ENCODE peak calls at places on chromosomes 2 and 18, in seven cellular contexts. L is left ventricle myocardium superior; O is stimulated activated CD4-positive, alpha-beta T cell treated with anti-CD3 and anti-CD28 coated beads, Interleukin-4, amount 100 ng/mL, for 1 hour; I is hippocampal formation; M is stimulated activated CD8-positive, alpha-beta memory T cell treated with anti-CD3 and anti-CD28 coated beads, Interleukin-4, amount 100 ng/mL, for 1 hour; G is activated gamma-delta T cell; T is iPS DF 19.7. Z is an unnamed sample.

GRCh38 chr2:238403632-238404405 is 22.9 kb upstream of the ASB1 start:
- DNase-seq in M (no peak), T (no peak), I (no peak), O (no peak), G (no peak), L (no peak), Z (no peak)

GRCh38 chr18:55500316-55501086 is 87.5 kb downstream of the TCF4 start:
- DNase-seq in L (no peak), O (no peak), I (no peak), T (no peak), M (no peak), G (no peak), Z (no peak)

GRCh38 chr2:118089015-118089800 is 937 bp downstream of the INSIG2 start:
- DNase-seq in T (no peak), I (no peak), L (no peak), O (peak; percentile 5), M (no peak), G (no peak), Z (peak; percentile 22)

GRCh38 chr18:3966246-3966984 is 488.7 kb downstream of the DLGAP1 start:
- DNase-seq in T (no peak), M (no peak), G (no peak), O (no peak), L (no peak), I (no peak), Z (no peak)

GRCh38 chr18:25332002-25332401 is 20.0 kb downstream of the ZNF521 start:
- DNase-seq in O (no peak), T (no peak), M (no peak), G (no peak), I (no peak), L (no peak), Z (no peak)

GRCh38 chr2:145750617-145751016 is 1230.7 kb upstream of the ZEB2 start:
- DNase-seq in O (no peak), T (no peak), G (no peak), I (no peak), L (no peak), M (no peak), Z (no peak)

GRCh38 chr2:173370198-173370597 is 15.5 kb downstream of the CDCA7 start:
- DNase-seq in I (no peak), O (no peak), M (no peak), L (no peak), G (no peak), T (no peak), Z (no peak)

GRCh38 chr2:231093956-231094355 is 30.9 kb downstream of the HTR2B start:
- DNase-seq in M (no peak), L (no peak), G (no peak), O (no peak), T (no peak), I (no peak), Z (no peak)

GRCh38 chr18:73147591-73147990 is 279.8 kb upstream of the NETO1 start:
- DNase-seq in T (no peak), G (no peak), M (no peak), L (no peak), I (no peak), O (no peak), Z (no peak)

GRCh38 chr2:152098798-152099654 is at the start of gene CACNB4:
- DNase-seq in O (no peak), T (no peak), I (no peak), M (no peak), G (peak; percentile 8), L (peak; percentile 36), Z (no peak)

GRCh38 chr2:197191177-197191947 is 119.2 kb downstream of the ANKRD44 start:
- DNase-seq in L (no peak), M (no peak), I (no peak), T (no peak), G (no peak), O (no peak), Z (peak; percentile 27)

GRCh38 chr2:148044322-148044721 is 23.4 kb downstream of the MBD5 start:
- DNase-seq in I (no peak), O (no peak), L (no peak), G (no peak), T (no peak), M (no peak), Z (no peak)

GRCh38 chr2:239954166-239955085 is 70.7 kb downstream of the NDUFA10 start:
- DNase-seq in G (no peak), M (no peak), L (no peak), T (no peak), I (no peak), O (no peak), Z (no peak)

GRCh38 chr2:232931636-232932035 is 61.6 kb downstream of the SNORC start:
- DNase-seq in M (no peak), T (no peak), G (no peak), I (no peak), O (no peak), L (no peak), Z (no peak)

GRCh38 chr18:13611616-13612110 is 114.7 kb downstream of the FAM210A start:
- DNase-seq in G (no peak), O (no peak), T (no peak), L (peak; percentile 83), M (no peak), I (peak; percentile 72), Z (no peak)

GRCh38 chr18:6729247-6730091 is at the start of gene ARHGAP28:
- DNase-seq in T (peak; percentile 52), O (no peak), I (peak; percentile 23), G (peak; percentile 7), L (peak; percentile 92), M (no peak), Z (peak; percentile 88)

GRCh38 chr18:42929857-42930256 is 185.6 kb downstream of the RIT2 start:
- DNase-seq in T (no peak), M (no peak), L (no peak), I (no peak), O (no peak), G (no peak), Z (no peak)

GRCh38 chr18:69400976-69401474 is 337 bp downstream of the DOK6 start:
- DNase-seq in M (no peak), O (no peak), L (peak; percentile 46), T (no peak), I (peak; percentile 17), G (no peak), Z (no peak)

GRCh38 chr2:203446071-203446481 is 89.0 kb downstream of the RAPH1 start:
- DNase-seq in O (no peak), I (no peak), M (no peak), T (no peak), G (no peak), L (no peak), Z (no peak)

GRCh38 chr18:8389391-8390340 is 219.6 kb upstream of the RAB12 start:
- DNase-seq in T (peak; percentile 60), O (peak; percentile 5), G (no peak), M (no peak), I (peak; percentile 65), L (peak; percentile 72), Z (peak; percentile 72)

GRCh38 chr2:160333324-160334027 is 133.4 kb upstream of the ITGB6 start:
- DNase-seq in M (no peak), L (no peak), I (no peak), O (no peak), T (no peak), G (no peak), Z (no peak)

GRCh38 chr2:26401739-26402541 is at the start of gene DRC1:
- DNase-seq in G (no peak), L (peak; percentile 69), T (peak; percentile 48), O (peak; percentile 6), M (no peak), I (peak; percentile 33), Z (no peak)

GRCh38 chr2:55992465-55992864 is 68.9 kb upstream of the EFEMP1 start:
- DNase-seq in G (no peak), M (no peak), O (no peak), L (no peak), I (no peak), T (no peak), Z (no peak)

GRCh38 chr18:22504665-22505064 is 87.0 kb upstream of the CTAGE1 start:
- DNase-seq in O (no peak), L (no peak), G (no peak), I (no peak), M (no peak), T (no peak), Z (no peak)

GRCh38 chr2:240467149-240467642 is 31.7 kb downstream of the GPC1 start:
- DNase-seq in O (no peak), G (no peak), I (no peak), T (no peak), L (no peak), M (no peak), Z (no peak)

GRCh38 chr18:2602844-2603243 is 31.5 kb downstream of the NDC80 start:
- DNase-seq in G (no peak), T (no peak), I (no peak), O (no peak), M (no peak), L (no peak), Z (no peak)

GRCh38 chr18:26827581-26827980 is 37.9 kb downstream of the AQP4 start:
- DNase-seq in I (no peak), M (no peak), L (no peak), T (no peak), G (no peak), O (no peak), Z (no peak)

GRCh38 chr2:94870392-94871225 is 621 bp upstream of the TEKT4 start:
- DNase-seq in T (no peak), I (no peak), L (no peak), O (no peak), M (no peak), G (no peak), Z (peak; percentile 36)

GRCh38 chr2:113195923-113196501 is 22.2 kb downstream of the PSD4 start:
- DNase-seq in T (no peak), G (no peak), I (no peak), M (no peak), L (no peak), O (no peak), Z (no peak)

GRCh38 chr2:39109543-39109942 is 11.3 kb downstream of the SOS1 start:
- DNase-seq in I (no peak), T (no peak), M (no peak), O (no peak), L (no peak), G (no peak), Z (no peak)

Z was measured in K562.